ENCODE peak calls at places on chromosomes 3 and 15, in ten cellular contexts. B is activated naive CD8-positive, alpha-beta T cell treated with anti-CD3 and anti-CD28 coated beads, Interleukin-2, amount 50 U/mL, for 16 hours; T is DMS79 treated with DMSO at 0.1 percent for 48 hours; V is heart right ventricle; J is endothelial cell of umbilical vein; W is NCI-H1436 treated with DMSO at 0.1 percent for 48 hours; O is stimulated activated CD8-positive, alpha-beta memory T cell treated with anti-CD3 and anti-CD28 coated beads, Interleukin-4, amount 100 ng/mL, for 24 hours; F is T-helper 9 cell; H is anterior cingulate cortex; Y is A172. M is an unnamed sample.
A peak's percentile ranks its signal among the peaks of the same experiment; 100 is the strongest.

GRCh38 chr3:134323966-134324962 is 50.0 kb downstream of the AMOTL2 start:
- DNase-seq in Y (no peak), B (no peak), J (no peak), O (no peak), W (no peak), H (no peak), V (no peak), F (no peak), T (no peak), M (no peak)

GRCh38 chr3:105584351-105584790 is 217.7 kb downstream of the ALCAM start:
- DNase-seq in Y (no peak), T (no peak), B (no peak), F (no peak), J (no peak), V (no peak), O (no peak), H (no peak), W (no peak), M (no peak)

GRCh38 chr15:66698318-66698961 is 3.6 kb upstream of the SMAD6 start:
- DNase-seq in H (peak; percentile 3), T (no peak), O (no peak), F (no peak), W (no peak), J (peak; percentile 71), Y (peak; percentile 71), V (peak; percentile 73), B (no peak), M (peak; percentile 57)

GRCh38 chr3:40588406-40588805 is 63.6 kb downstream of the ZNF621 start:
- DNase-seq in T (no peak), J (no peak), W (no peak), B (no peak), Y (no peak), V (no peak), F (no peak), O (no peak), H (no peak), M (no peak)

GRCh38 chr3:54122802-54123537 is 618 bp downstream of the CACNA2D3 start:
- DNase-seq in O (no peak), J (no peak), H (no peak), F (no peak), B (no peak), T (peak; percentile 10), V (no peak), W (no peak), Y (no peak), M (no peak)

GRCh38 chr15:35168464-35168863 is 83.4 kb upstream of the NANOGP8 start:
- DNase-seq in B (no peak), H (no peak), V (no peak), Y (peak; percentile 62), O (no peak), T (no peak), W (no peak), J (peak; percentile 69), F (no peak), M (no peak)

GRCh38 chr15:73809728-73810501 is 56.8 kb upstream of the INSYN1 start:
- DNase-seq in Y (peak; percentile 73), J (no peak), T (peak; percentile 12), W (peak; percentile 6), H (no peak), B (no peak), V (no peak), O (no peak), F (no peak), M (no peak)

GRCh38 chr3:46693897-46694235 is 387 bp upstream of the ALS2CL start:
- DNase-seq in F (no peak), H (no peak), V (no peak), O (peak; percentile 31), J (peak; percentile 16), B (no peak), T (no peak), W (no peak), Y (no peak), M (no peak)

GRCh38 chr3:143040264-143040879 is 39.0 kb downstream of the U2SURP start:
- DNase-seq in F (no peak), T (no peak), O (no peak), W (no peak), B (no peak), Y (peak; percentile 19), H (no peak), J (peak; percentile 37), V (no peak), M (no peak)

GRCh38 chr3:152195206-152195605 is 73.5 kb upstream of the MBNL1 start:
- DNase-seq in W (no peak), F (no peak), O (no peak), J (no peak), V (no peak), Y (no peak), T (no peak), H (no peak), B (no peak), M (no peak)

GRCh38 chr3:40841570-40842109 is 316.9 kb downstream of the ZNF621 start:
- DNase-seq in H (no peak), V (no peak), F (no peak), O (no peak), T (no peak), B (no peak), Y (no peak), W (no peak), J (no peak), M (no peak)

GRCh38 chr15:40493089-40493840 is 22.5 kb downstream of the CHST14 start:
- DNase-seq in V (no peak), B (peak; percentile 42), F (peak; percentile 23), W (no peak), Y (peak; percentile 29), J (no peak), T (peak; percentile 45), H (no peak), O (peak; percentile 11), M (no peak)

GRCh38 chr3:136631424-136631823 is 120.8 kb downstream of the STAG1 start:
- DNase-seq in H (no peak), F (no peak), V (no peak), W (no peak), B (no peak), T (no peak), O (no peak), Y (no peak), J (no peak), M (no peak)

GRCh38 chr3:71168043-71168720 is 415.3 kb downstream of the FOXP1 start:
- DNase-seq in F (no peak), Y (no peak), J (peak; percentile 89), H (no peak), B (no peak), W (no peak), T (no peak), V (no peak), O (no peak), M (no peak)

GRCh38 chr3:53250881-53251605 is 4.8 kb downstream of the TKT start:
- DNase-seq in O (no peak), H (no peak), Y (no peak), W (no peak), J (no peak), T (no peak), V (no peak), B (no peak), F (no peak), M (no peak)

GRCh38 chr3:52890735-52891134 is 6.6 kb downstream of the STIMATE start:
- DNase-seq in O (no peak), F (no peak), W (no peak), H (no peak), B (no peak), J (no peak), V (no peak), T (no peak), Y (no peak), M (no peak)

GRCh38 chr15:22963546-22964125 is 16.5 kb downstream of the CYFIP1 start:
- DNase-seq in F (no peak), Y (no peak), B (no peak), O (no peak), T (no peak), J (no peak), H (no peak), W (no peak), V (no peak), M (no peak)

GRCh38 chr3:65795166-65795565 is 243.6 kb downstream of the MAGI1 start:
- DNase-seq in B (no peak), F (no peak), T (no peak), W (no peak), O (no peak), V (no peak), J (no peak), Y (no peak), H (no peak), M (no peak)

GRCh38 chr3:53796161-53796560 is 50.1 kb downstream of the CHDH start:
- DNase-seq in H (no peak), W (no peak), O (no peak), F (no peak), V (peak; percentile 72), J (no peak), Y (no peak), T (peak; percentile 57), B (no peak), M (peak; percentile 56)

GRCh38 chr3:57006949-57007419 is 53.5 kb upstream of the SPATA12 start:
- DNase-seq in B (no peak), J (no peak), W (no peak), T (no peak), O (no peak), F (no peak), H (no peak), V (no peak), Y (no peak), M (no peak)

GRCh38 chr3:169203631-169204550 is 459.6 kb downstream of the MECOM start:
- DNase-seq in F (no peak), B (no peak), V (no peak), H (no peak), J (peak; percentile 52), T (no peak), O (no peak), W (no peak), Y (no peak), M (no peak)

GRCh38 chr3:163474766-163475165 is 1603.5 kb downstream of the SI start:
- DNase-seq in T (no peak), F (no peak), V (no peak), O (no peak), B (no peak), J (no peak), H (no peak), W (no peak), Y (no peak), M (no peak)

GRCh38 chr15:39095218-39095879 is 485.5 kb upstream of the THBS1 start:
- DNase-seq in B (no peak), F (no peak), J (no peak), V (no peak), H (no peak), T (no peak), W (no peak), Y (no peak), O (no peak), M (no peak)

GRCh38 chr15:35723120-35723707 is 177.2 kb upstream of the DPH6 start:
- DNase-seq in J (no peak), Y (peak; percentile 53), T (no peak), F (no peak), V (no peak), O (no peak), W (no peak), H (no peak), B (no peak), M (no peak)

GRCh38 chr3:196942226-196942914 is at the start of gene NCBP2:
- DNase-seq in J (peak; percentile 98), F (peak; percentile 100), Y (peak; percentile 93), V (peak; percentile 99), H (peak; percentile 94), B (peak; percentile 99), W (peak; percentile 93), T (peak; percentile 99), O (peak; percentile 100), M (peak; percentile 95)